ENCODE peak calls at places on chromosomes 7 and 10, in four cellular contexts. S is body of pancreas; C is CD4-positive, CD25-positive, alpha-beta regulatory T cell; X is astrocyte. G is an unnamed sample. For H3K4me1 and H3K36me3, the result is how much of the 10 kb centered on the place peaks cover.

GRCh38 chr10:16441106-16441850 is 4.5 kb downstream of the PTER start:
- DNase-seq in S (no peak), C (peak), X (peak), G (no peak)

GRCh38 chr7:48040944-48041664 is 5.8 kb downstream of the C7orf57 start:
- DNase-seq in S (no peak), C (no peak), X (no peak), G (no peak)

GRCh38 chr7:140230517-140230861 is 53.7 kb upstream of the KDM7A start:
- DNase-seq in S (peak), C (peak), X (no peak), G (no peak)

GRCh38 chr7:152442330-152442835 is 6.6 kb upstream of the KMT2C start:
- DNase-seq in S (no peak), C (no peak), X (no peak), G (no peak)

GRCh38 chr10:70903262-70903921 is 15.0 kb upstream of the PCBD1 start:
- DNase-seq in S (peak), C (peak), X (no peak), G (peak)

GRCh38 chr10:14466256-14466655 is 135.5 kb upstream of the FRMD4A start:
- DNase-seq in S (no peak), C (no peak), X (peak), G (no peak)

GRCh38 chr10:3452234-3452633 is 279.7 kb upstream of the PITRM1 start:
- DNase-seq in S (no peak), C (peak), X (peak), G (no peak)

GRCh38 chr7:141076377-141076776 is 2.5 kb downstream of the TMEM178B start:
- DNase-seq in S (peak), C (no peak), X (no peak), G (no peak)

GRCh38 chr10:103982639-103983038 is 15.7 kb downstream of the SLK start:
- DNase-seq in S (peak), C (no peak), X (no peak), G (no peak)

GRCh38 chr7:139431459-139431858 is 52.0 kb downstream of the KLRG2 start:
- DNase-seq in S (peak), C (no peak), X (peak), G (no peak)

GRCh38 chr10:77664018-77664417 is 26.4 kb upstream of the KCNMA1 start:
- DNase-seq in S (no peak), C (no peak), X (no peak), G (no peak)

GRCh38 chr10:43110318-43111071 is 27.8 kb upstream of the CSGALNACT2 start:
- DNase-seq in S (no peak), C (no peak), X (peak), G (no peak)

GRCh38 chr10:93073539-93074136 is at the start of gene CYP26A1:
- DNase-seq in S (no peak), C (no peak), X (no peak), G (no peak)
- H3K4me1 ChIP-seq in S (under half), C (under half), X (under half), G (under half)

GRCh38 chr10:1538531-1539061 is 198.7 kb downstream of the ADARB2 start:
- DNase-seq in S (no peak), C (no peak), X (no peak), G (no peak)
- H3K36me3 ChIP-seq in S (under half), C (under half), X (under half), G (under half)

GRCh38 chr7:130409067-130409721 is 28.9 kb downstream of the CPA1 start:
- DNase-seq in S (no peak), C (no peak), X (peak), G (no peak)
- H3K4me1 ChIP-seq in S (under half), C (under half), X (under half), G (under half)

GRCh38 chr7:32583791-32584190 is 88.5 kb downstream of the AVL9 start:
- DNase-seq in S (no peak), C (no peak), X (peak), G (no peak)
- H3K36me3 ChIP-seq in S (under half), C (half or more), X (under half), G (under half)

GRCh38 chr10:123883921-123884320 is 7.7 kb downstream of the CPXM2 start:
- DNase-seq in S (no peak), C (no peak), X (no peak), G (peak)
- H3K4me1 ChIP-seq in S (under half), C (under half), X (under half), G (half or more)

GRCh38 chr10:822661-823367 is 108.7 kb downstream of the LARP4B start:
- DNase-seq in S (no peak), C (no peak), X (no peak), G (no peak)
- H3K36me3 ChIP-seq in S (under half), C (half or more), X (under half), G (half or more)

GRCh38 chr10:119049777-119050176 is 20.3 kb downstream of the NANOS1 start:
- DNase-seq in S (no peak), C (no peak), X (no peak), G (no peak)

GRCh38 chr10:119045561-119045960 is 16.0 kb downstream of the NANOS1 start:
- DNase-seq in S (no peak), C (no peak), X (no peak), G (no peak)

GRCh38 chr10:119051775-119052174 is 22.3 kb downstream of the NANOS1 start:
- DNase-seq in S (no peak), C (no peak), X (no peak), G (no peak)

GRCh38 chr10:119049361-119049760 is 19.8 kb downstream of the NANOS1 start:
- DNase-seq in S (no peak), C (no peak), X (no peak), G (no peak)
- H3K4me1 ChIP-seq in S (under half), C (under half), X (under half), G (under half)

DNA sequence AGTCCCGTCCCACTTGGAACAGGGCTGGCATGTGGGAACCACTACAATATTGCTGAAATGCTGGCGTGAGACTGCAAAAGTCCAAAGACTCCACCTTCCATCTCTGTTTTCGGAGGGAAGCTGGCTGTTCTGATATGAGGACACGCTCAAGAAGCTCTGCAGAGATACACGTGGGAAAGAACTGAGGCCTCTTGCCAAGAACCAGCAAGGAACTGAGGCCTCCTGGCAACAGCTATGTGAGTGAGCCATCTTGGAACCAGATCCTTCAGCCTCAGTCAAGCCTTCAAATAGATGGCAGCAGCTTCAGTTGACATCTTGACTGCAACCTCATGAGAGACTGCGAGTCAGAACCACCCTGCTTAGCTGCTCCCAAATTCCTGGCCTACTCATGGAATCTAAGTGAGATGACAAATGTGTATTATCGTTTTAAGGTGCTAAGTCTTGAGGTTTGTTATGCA is 30.8 kb downstream of the SGMS1 start:
- DNase-seq in S (no peak), C (no peak), X (no peak), G (no peak)
- H3K36me3 ChIP-seq in S (under half), C (under half), X (under half), G (under half)